ENCODE peak calls at places on chromosomes 13 and 19, in five cellular contexts. One of them, this sample, is unnamed.
A peak's percentile ranks its signal among the peaks of the same experiment; 100 is the strongest.

GRCh38 chr19:7904074-7905020 is 670 bp downstream of the MAP2K7 start:
- DNase-seq in retinal pigment epithelial cell: no peak
- DNase-seq in adrenal gland: peak; percentile 60
- DNase-seq in breast epithelium: no peak
- DNase-seq in body of pancreas: peak; percentile 60
- DNase-seq in this sample: no peak

GRCh38 chr19:55643003-55643732 is at the start of gene ZNF581:
- DNase-seq in retinal pigment epithelial cell: no peak
- DNase-seq in adrenal gland: peak; percentile 70
- DNase-seq in breast epithelium: peak; percentile 72
- DNase-seq in body of pancreas: peak; percentile 74
- DNase-seq in this sample: peak; percentile 43

GRCh38 chr13:27203854-27204253 is 32.2 kb upstream of the USP12 start:
- DNase-seq in retinal pigment epithelial cell: no peak
- DNase-seq in adrenal gland: no peak
- DNase-seq in breast epithelium: no peak
- DNase-seq in body of pancreas: peak; percentile 20
- DNase-seq in this sample: no peak

GRCh38 chr19:49744946-49745381 is 18.1 kb downstream of the TSKS start:
- DNase-seq in retinal pigment epithelial cell: no peak
- DNase-seq in adrenal gland: no peak
- DNase-seq in breast epithelium: no peak
- DNase-seq in body of pancreas: no peak
- DNase-seq in this sample: no peak

GRCh38 chr13:30774214-30774730 is 38.9 kb downstream of the ALOX5AP start:
- DNase-seq in retinal pigment epithelial cell: no peak
- DNase-seq in adrenal gland: no peak
- DNase-seq in breast epithelium: no peak
- DNase-seq in body of pancreas: no peak
- DNase-seq in this sample: no peak

GRCh38 chr19:16116067-16116466 is 4.4 kb downstream of the RAB8A start:
- DNase-seq in retinal pigment epithelial cell: no peak
- DNase-seq in adrenal gland: no peak
- DNase-seq in breast epithelium: no peak
- DNase-seq in body of pancreas: no peak
- DNase-seq in this sample: no peak

GRCh38 chr13:113123226-113124150 is 889 bp downstream of the F10 start:
- DNase-seq in retinal pigment epithelial cell: no peak
- DNase-seq in adrenal gland: no peak
- DNase-seq in breast epithelium: peak; percentile 27
- DNase-seq in body of pancreas: no peak
- DNase-seq in this sample: no peak

GRCh38 chr19:15684828-15685227 is 11.9 kb downstream of the CYP4F12 start:
- DNase-seq in retinal pigment epithelial cell: no peak
- DNase-seq in adrenal gland: no peak
- DNase-seq in breast epithelium: no peak
- DNase-seq in body of pancreas: no peak
- DNase-seq in this sample: no peak

GRCh38 chr13:50080158-50080855 is 65.1 kb downstream of the KCNRG start:
- DNase-seq in retinal pigment epithelial cell: no peak
- DNase-seq in adrenal gland: peak; percentile 23
- DNase-seq in breast epithelium: no peak
- DNase-seq in body of pancreas: no peak
- DNase-seq in this sample: no peak

GRCh38 chr13:102235689-102236088 is 166.2 kb downstream of the FGF14 start:
- DNase-seq in retinal pigment epithelial cell: no peak
- DNase-seq in adrenal gland: no peak
- DNase-seq in breast epithelium: no peak
- DNase-seq in body of pancreas: no peak
- DNase-seq in this sample: no peak

GRCh38 chr13:79483302-79483701 is 2.3 kb downstream of the NDFIP2 start:
- DNase-seq in retinal pigment epithelial cell: no peak
- DNase-seq in adrenal gland: no peak
- DNase-seq in breast epithelium: no peak
- DNase-seq in body of pancreas: no peak
- DNase-seq in this sample: no peak

GRCh38 chr19:32870154-32870573 is 597 bp upstream of the SLC7A9 start:
- DNase-seq in retinal pigment epithelial cell: no peak
- DNase-seq in adrenal gland: no peak
- DNase-seq in breast epithelium: no peak
- DNase-seq in body of pancreas: no peak
- DNase-seq in this sample: no peak

GRCh38 chr13:59531571-59532091 is 632.1 kb downstream of the DIAPH3 start:
- DNase-seq in retinal pigment epithelial cell: peak; percentile 73
- DNase-seq in adrenal gland: peak; percentile 82
- DNase-seq in breast epithelium: peak; percentile 62
- DNase-seq in body of pancreas: peak; percentile 61
- DNase-seq in this sample: no peak

GRCh38 chr19:58450836-58451357 is 525 bp upstream of the ZNF324B start:
- DNase-seq in retinal pigment epithelial cell: no peak
- DNase-seq in adrenal gland: no peak
- DNase-seq in breast epithelium: no peak
- DNase-seq in body of pancreas: peak; percentile 47
- DNase-seq in this sample: peak; percentile 66

GRCh38 chr13:77048592-77048991 is 21.6 kb upstream of the FBXL3 start:
- DNase-seq in retinal pigment epithelial cell: no peak
- DNase-seq in adrenal gland: no peak
- DNase-seq in breast epithelium: no peak
- DNase-seq in body of pancreas: no peak
- DNase-seq in this sample: no peak

GRCh38 chr13:51882570-51883225 is 20.9 kb downstream of the CCDC70 start:
- DNase-seq in retinal pigment epithelial cell: no peak
- DNase-seq in adrenal gland: no peak
- DNase-seq in breast epithelium: no peak
- DNase-seq in body of pancreas: no peak
- DNase-seq in this sample: no peak

GRCh38 chr19:50422397-50423278 is 3.9 kb downstream of the SPIB start:
- DNase-seq in retinal pigment epithelial cell: no peak
- DNase-seq in adrenal gland: no peak
- DNase-seq in breast epithelium: no peak
- DNase-seq in body of pancreas: no peak
- DNase-seq in this sample: no peak

GRCh38 chr19:49114630-49115363 is 627 bp downstream of the LIN7B start:
- DNase-seq in retinal pigment epithelial cell: no peak
- DNase-seq in adrenal gland: peak; percentile 65
- DNase-seq in breast epithelium: no peak
- DNase-seq in body of pancreas: peak; percentile 62
- DNase-seq in this sample: no peak

GRCh38 chr13:39655569-39656324 is at the start of gene COG6:
- DNase-seq in retinal pigment epithelial cell: peak; percentile 42
- DNase-seq in adrenal gland: peak; percentile 88
- DNase-seq in breast epithelium: peak; percentile 88
- DNase-seq in body of pancreas: peak; percentile 90
- DNase-seq in this sample: peak; percentile 19
- TF ChIP-seq CTCF in retinal pigment epithelial cell: peak; percentile 8
- TF ChIP-seq CTCF in adrenal gland: no peak
- TF ChIP-seq CTCF in breast epithelium: no peak
- TF ChIP-seq CTCF in body of pancreas: no peak
- TF ChIP-seq CTCF in this sample: no peak

GRCh38 chr13:43908156-43909126 is 28.7 kb downstream of the LACC1 start:
- DNase-seq in retinal pigment epithelial cell: peak; percentile 46
- DNase-seq in adrenal gland: no peak
- DNase-seq in breast epithelium: no peak
- DNase-seq in body of pancreas: no peak
- DNase-seq in this sample: peak; percentile 19
- H3K4me3 ChIP-seq in retinal pigment epithelial cell: no peak overlapping the region
- H3K4me3 ChIP-seq in adrenal gland: no peak overlapping the region
- H3K4me3 ChIP-seq in breast epithelium: no peak overlapping the region
- H3K4me3 ChIP-seq in body of pancreas: no peak overlapping the region
- H3K4me3 ChIP-seq in this sample: no peak overlapping the region

GRCh38 chr13:91557328-91557727 is 158.9 kb downstream of the GPC5 start:
- DNase-seq in retinal pigment epithelial cell: no peak
- DNase-seq in adrenal gland: no peak
- DNase-seq in breast epithelium: no peak
- DNase-seq in body of pancreas: no peak
- DNase-seq in this sample: no peak
- TF ChIP-seq CTCF in retinal pigment epithelial cell: no peak
- TF ChIP-seq CTCF in adrenal gland: no peak
- TF ChIP-seq CTCF in breast epithelium: no peak
- TF ChIP-seq CTCF in body of pancreas: no peak
- TF ChIP-seq CTCF in this sample: peak; percentile 17

DNA sequence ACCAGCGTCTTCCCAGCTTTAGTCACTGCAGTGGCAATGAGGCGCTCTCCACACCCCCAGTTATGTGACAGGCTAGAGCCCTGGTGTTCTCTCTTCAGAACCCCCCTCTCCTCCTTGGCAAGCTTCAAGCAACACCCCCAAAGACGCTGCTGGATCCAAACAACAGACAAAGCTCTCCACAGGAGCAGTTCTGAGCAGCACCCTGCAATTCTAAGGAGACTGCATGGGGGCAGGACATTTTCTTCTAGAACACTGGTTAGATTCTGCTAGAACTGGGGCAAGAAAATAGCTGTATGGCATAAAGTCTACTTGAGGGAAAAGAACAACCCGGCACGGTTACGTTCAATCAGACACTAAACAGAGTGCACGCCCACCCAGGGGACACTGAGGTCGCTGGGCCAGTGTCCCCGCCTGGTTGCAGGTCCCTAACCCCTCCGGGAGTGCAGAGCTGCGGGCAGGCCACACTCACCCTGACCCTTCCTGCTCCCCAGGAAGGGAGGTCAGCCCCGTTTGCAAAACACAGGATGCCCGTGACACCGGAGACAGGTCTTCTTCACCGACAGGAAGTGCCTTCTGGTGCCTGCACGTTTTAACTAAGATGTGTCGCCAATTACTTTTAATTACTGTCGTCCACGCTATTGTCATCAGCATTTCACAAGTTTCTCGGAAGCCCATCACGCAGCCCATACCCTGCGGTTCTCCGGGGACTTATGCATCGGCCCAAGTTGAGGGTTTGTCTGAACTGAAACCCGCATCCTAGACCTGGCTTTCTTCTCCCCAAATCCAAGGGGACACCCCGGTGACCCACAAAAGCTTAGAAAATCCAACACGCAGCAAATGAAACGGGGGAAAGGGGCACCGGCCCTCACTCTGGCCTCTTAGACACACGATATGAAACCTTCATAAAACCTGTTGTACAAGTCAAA is 943 bp downstream of the GJB6 start:
- DNase-seq in retinal pigment epithelial cell: no peak
- DNase-seq in adrenal gland: no peak
- DNase-seq in breast epithelium: no peak
- DNase-seq in body of pancreas: no peak
- DNase-seq in this sample: no peak
- H3K4me3 ChIP-seq in retinal pigment epithelial cell: no peak overlapping the region
- H3K4me3 ChIP-seq in adrenal gland: peak overlapping the region; percentile 47
- H3K4me3 ChIP-seq in breast epithelium: peak overlapping the region; percentile 35
- H3K4me3 ChIP-seq in body of pancreas: no peak overlapping the region
- H3K4me3 ChIP-seq in this sample: peak overlapping the region; percentile 28

GRCh38 chr13:109747524-109747923 is 38.9 kb downstream of the IRS2 start:
- DNase-seq in retinal pigment epithelial cell: no peak
- DNase-seq in adrenal gland: no peak
- DNase-seq in breast epithelium: no peak
- DNase-seq in body of pancreas: no peak
- DNase-seq in this sample: no peak
- TF ChIP-seq CTCF in retinal pigment epithelial cell: peak; percentile 6
- TF ChIP-seq CTCF in adrenal gland: no peak
- TF ChIP-seq CTCF in breast epithelium: no peak
- TF ChIP-seq CTCF in body of pancreas: no peak
- TF ChIP-seq CTCF in this sample: no peak

DNA sequence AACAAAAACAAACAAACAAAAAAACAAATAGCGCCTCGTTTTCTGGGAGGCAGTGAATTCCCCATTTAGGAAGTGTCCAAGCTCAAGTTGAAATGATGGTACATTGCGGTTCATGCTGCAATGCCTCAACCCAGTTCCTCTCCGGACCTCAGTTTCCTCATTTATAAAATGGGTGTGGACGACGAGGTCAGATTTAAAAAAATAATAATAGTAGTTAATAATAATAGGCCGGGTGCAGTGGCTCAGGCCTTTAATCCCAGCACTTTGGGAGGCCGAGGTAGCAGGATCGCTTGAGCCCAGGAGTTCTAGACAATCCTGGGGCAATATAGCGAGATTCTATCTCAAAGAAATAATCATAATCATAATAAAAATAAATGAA is 15.5 kb upstream of the ERCC1 start:
- DNase-seq in retinal pigment epithelial cell: no peak
- DNase-seq in adrenal gland: no peak
- DNase-seq in breast epithelium: no peak
- DNase-seq in body of pancreas: no peak
- DNase-seq in this sample: no peak
- H3K4me3 ChIP-seq in retinal pigment epithelial cell: peak overlapping the region; percentile 32
- H3K4me3 ChIP-seq in adrenal gland: peak overlapping the region; percentile 83
- H3K4me3 ChIP-seq in breast epithelium: peak overlapping the region; percentile 74
- H3K4me3 ChIP-seq in body of pancreas: no peak overlapping the region
- H3K4me3 ChIP-seq in this sample: peak overlapping the region; percentile 50

GRCh38 chr13:97946951-97947588 is 6.4 kb upstream of the IPO5 start:
- DNase-seq in retinal pigment epithelial cell: peak; percentile 26
- DNase-seq in adrenal gland: no peak
- DNase-seq in breast epithelium: no peak
- DNase-seq in body of pancreas: no peak
- DNase-seq in this sample: no peak
- TF ChIP-seq CTCF in retinal pigment epithelial cell: no peak
- TF ChIP-seq CTCF in adrenal gland: no peak
- TF ChIP-seq CTCF in breast epithelium: no peak
- TF ChIP-seq CTCF in body of pancreas: no peak
- TF ChIP-seq CTCF in this sample: no peak

GRCh38 chr13:48446454-48446853 is 33.5 kb upstream of the LPAR6 start:
- DNase-seq in retinal pigment epithelial cell: no peak
- DNase-seq in adrenal gland: no peak
- DNase-seq in breast epithelium: no peak
- DNase-seq in body of pancreas: no peak
- DNase-seq in this sample: no peak
- H3K4me3 ChIP-seq in retinal pigment epithelial cell: no peak overlapping the region
- H3K4me3 ChIP-seq in adrenal gland: no peak overlapping the region
- H3K4me3 ChIP-seq in breast epithelium: no peak overlapping the region
- H3K4me3 ChIP-seq in body of pancreas: no peak overlapping the region
- H3K4me3 ChIP-seq in this sample: no peak overlapping the region